ENCODE peak calls at places on chromosomes 5 and 9, in four cellular contexts. J, Z, B and Y are unnamed samples.
A peak's percentile ranks its signal among the peaks of the same experiment; 100 is the strongest.

GRCh38 chr5:95060100-95060499 is 224.8 kb downstream of the MCTP1 start:
- DNase-seq in Z (no peak), B (no peak), J (no peak), Y (no peak)

GRCh38 chr9:114371986-114372917 is 15.5 kb downstream of the AKNA start:
- DNase-seq in Z (no peak), J (no peak), B (no peak), Y (no peak)

GRCh38 chr5:45491368-45491767 is 204.8 kb downstream of the HCN1 start:
- DNase-seq in J (no peak), B (no peak), Z (no peak), Y (no peak)

GRCh38 chr9:122143296-122143695 is 16.3 kb downstream of the NDUFA8 start:
- DNase-seq in B (no peak), J (no peak), Z (no peak), Y (no peak)

GRCh38 chr9:89996717-89997116 is 391.9 kb downstream of the GADD45G start:
- DNase-seq in J (no peak), B (no peak), Z (no peak), Y (peak; percentile 24)

GRCh38 chr5:109533847-109534272 is 124.1 kb upstream of the PJA2 start:
- DNase-seq in Z (no peak), B (no peak), J (no peak), Y (no peak)

GRCh38 chr9:38112010-38112409 is 43.0 kb upstream of the SHB start:
- DNase-seq in J (no peak), Z (no peak), B (no peak), Y (no peak)

GRCh38 chr5:79436224-79436623 is 77.7 kb downstream of the HOMER1 start:
- DNase-seq in B (no peak), Z (no peak), J (no peak), Y (peak; percentile 84)

GRCh38 chr9:129650680-129651235 is 8.8 kb upstream of the ASB6 start:
- DNase-seq in J (no peak), B (no peak), Z (no peak), Y (no peak)

GRCh38 chr5:81969226-81969625 is 2.6 kb upstream of the ATG10 start:
- DNase-seq in B (no peak), J (no peak), Z (no peak), Y (no peak)

GRCh38 chr9:107422189-107422802 is 67.3 kb downstream of the KLF4 start:
- DNase-seq in J (peak; percentile 84), Z (peak; percentile 68), B (no peak), Y (peak; percentile 73)

GRCh38 chr9:108166509-108166908 is 676.9 kb upstream of the KLF4 start:
- DNase-seq in Z (no peak), B (no peak), J (no peak), Y (peak; percentile 23)

GRCh38 chr5:111775224-111775623 is 18.2 kb upstream of the NREP start:
- DNase-seq in B (no peak), J (no peak), Z (no peak), Y (no peak)

GRCh38 chr5:76303917-76304316 is 99.2 kb upstream of the IQGAP2 start:
- DNase-seq in B (peak; percentile 34), Z (no peak), J (no peak), Y (no peak)

GRCh38 chr5:24642022-24642421 is 2.8 kb downstream of the CDH10 start:
- DNase-seq in Z (no peak), J (no peak), B (no peak), Y (peak; percentile 16)

GRCh38 chr5:11064763-11065450 is 303.9 kb upstream of the DAP start:
- DNase-seq in J (no peak), B (no peak), Z (no peak), Y (no peak)

GRCh38 chr5:140608730-140609520 is 24.1 kb downstream of the CD14 start:
- DNase-seq in J (no peak), B (no peak), Z (no peak), Y (no peak)

GRCh38 chr9:80797427-80797825 is 891.9 kb downstream of the TLE1 start:
- DNase-seq in B (no peak), Z (no peak), J (no peak), Y (no peak)

GRCh38 chr5:151692312-151692711 is 5.6 kb upstream of the SPARC start:
- DNase-seq in J (no peak), B (no peak), Z (no peak), Y (no peak)

GRCh38 chr5:67305913-67306710 is 109.5 kb upstream of the CD180 start:
- DNase-seq in Z (no peak), J (no peak), B (peak; percentile 48), Y (no peak)

GRCh38 chr5:41068169-41068568 is 3.0 kb downstream of the MROH2B start:
- DNase-seq in B (no peak), J (no peak), Z (no peak), Y (no peak)

GRCh38 chr5:67453526-67453925 is 256.9 kb upstream of the CD180 start:
- DNase-seq in B (no peak), Z (no peak), J (no peak), Y (no peak)

GRCh38 chr9:83281306-83282255 is 218.6 kb upstream of the RASEF start:
- DNase-seq in Z (no peak), J (no peak), B (no peak), Y (no peak)

GRCh38 chr5:149489605-149490037 is 61.6 kb downstream of the CSNK1A1 start:
- DNase-seq in J (peak; percentile 23), B (no peak), Z (no peak), Y (no peak)

GRCh38 chr5:150846651-150847333 is 471 bp downstream of the IRGM start:
- DNase-seq in B (peak; percentile 67), Z (peak; percentile 63), J (peak; percentile 51), Y (peak; percentile 78)

GRCh38 chr5:10227396-10227795 is 22.3 kb downstream of the ATPSCKMT start:
- DNase-seq in J (no peak), Z (no peak), B (no peak), Y (no peak)

GRCh38 chr5:53024535-53024934 is 35.4 kb downstream of the ITGA2 start:
- DNase-seq in Z (no peak), B (no peak), J (no peak), Y (no peak)

GRCh38 chr5:60463179-60463868 is 236.6 kb downstream of the DEPDC1B start:
- DNase-seq in Z (no peak), J (no peak), B (no peak), Y (peak; percentile 81)

DNA sequence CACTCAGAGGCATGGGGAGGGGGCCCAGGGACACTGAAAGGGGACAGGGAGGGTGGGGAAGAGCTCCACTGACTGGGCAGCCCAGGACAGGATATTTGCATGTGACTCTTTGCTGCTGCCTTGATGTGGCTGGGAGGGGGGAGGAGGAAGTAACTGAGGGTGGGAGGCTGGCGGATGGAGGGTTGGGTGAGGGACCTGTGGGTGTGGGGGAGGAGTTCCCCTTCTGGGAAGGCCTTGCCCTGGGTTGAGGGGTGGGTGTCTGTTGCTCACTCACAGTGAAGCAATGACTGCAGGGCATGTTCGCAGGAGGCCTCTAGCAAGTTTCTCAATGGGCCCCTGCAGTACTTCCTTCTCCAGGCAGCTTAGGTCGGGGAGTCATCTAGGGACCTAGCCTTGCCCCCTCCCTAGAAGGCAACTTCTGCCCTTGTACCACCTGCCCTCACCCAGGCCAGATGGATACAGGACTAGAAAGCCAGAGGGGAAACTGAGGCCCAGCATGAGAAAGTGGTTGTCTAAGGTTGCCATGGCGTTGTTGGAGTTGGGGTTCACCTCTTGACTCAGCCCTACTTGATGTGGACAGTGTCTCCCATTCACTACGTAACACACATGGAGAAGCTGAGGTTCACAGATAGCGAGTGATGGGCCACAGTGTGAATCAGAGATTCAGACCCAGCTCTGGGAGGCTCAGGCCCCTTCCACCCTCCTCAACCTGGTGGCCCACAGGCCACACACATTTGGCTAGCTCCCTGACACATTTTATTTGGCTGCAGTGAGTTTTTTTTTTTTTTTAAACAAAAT is 3.0 kb downstream of the GRK6 start:
- DNase-seq in Z (peak; percentile 59), B (peak; percentile 72), J (no peak), Y (no peak)
- TF ChIP-seq BRCA1 in Z (no peak), B (no peak), J (no peak), Y (no peak)

GRCh38 chr9:32426278-32426939 is 42.0 kb downstream of the ACO1 start:
- DNase-seq in J (no peak), Z (no peak), B (no peak), Y (peak; percentile 92)
- TF ChIP-seq ATF2 in J (no peak), Z (no peak), B (no peak), Y (peak; percentile 55)

GRCh38 chr9:35657327-35658143 is at the start of gene RMRP:
- DNase-seq in B (peak; percentile 96), Z (peak; percentile 89), J (peak; percentile 96), Y (peak; percentile 99)
- TF ChIP-seq BRCA1 in B (no peak), Z (no peak), J (no peak), Y (peak; percentile 96)

GRCh38 chr9:35515766-35516165 is 25.9 kb downstream of the RUSC2 start:
- DNase-seq in B (no peak), J (no peak), Z (no peak), Y (no peak)
- TF ChIP-seq ATF2 in B (no peak), J (no peak), Z (no peak), Y (no peak)